ENCODE peak calls at places on chromosomes 3 and 15, in five cellular contexts. T is heart left ventricle, F is Panc1, N is fibroblast of pulmonary artery, K is thoracic aorta. E is an unnamed sample.

GRCh38 chr3:58164199-58164879 is 46.4 kb downstream of the DNASE1L3 start:
- DNase-seq in T (peak; percentile 90), F (peak; percentile 72), N (peak; percentile 40), K (no peak), E (peak; percentile 59)

GRCh38 chr3:64242435-64242834 is 17.2 kb upstream of the PRICKLE2 start:
- DNase-seq in T (no peak), F (no peak), N (peak; percentile 53), K (no peak), E (no peak)

GRCh38 chr3:32325957-32326356 is 65.7 kb upstream of the CMTM7 start:
- DNase-seq in T (no peak), F (no peak), N (no peak), K (no peak), E (no peak)

GRCh38 chr15:80985976-80986375 is 3.6 kb downstream of the MESD start:
- DNase-seq in T (no peak), F (no peak), N (no peak), K (no peak), E (no peak)

GRCh38 chr3:41323860-41324259 is 124.6 kb downstream of the CTNNB1 start:
- DNase-seq in T (no peak), F (no peak), N (no peak), K (no peak), E (no peak)

GRCh38 chr3:45992133-45992729 is 3.4 kb downstream of the FYCO1 start:
- DNase-seq in T (no peak), F (no peak), N (no peak), K (no peak), E (no peak)

GRCh38 chr3:113234688-113235260 is 23.4 kb downstream of the BOC start:
- DNase-seq in T (no peak), F (no peak), N (peak; percentile 24), K (no peak), E (no peak)

GRCh38 chr15:84598993-84599392 is 1.8 kb upstream of the ZSCAN2 start:
- DNase-seq in T (no peak), F (no peak), N (peak; percentile 77), K (no peak), E (peak; percentile 34)

GRCh38 chr3:114446605-114447004 is 152.8 kb downstream of the TIGIT start:
- DNase-seq in T (no peak), F (no peak), N (no peak), K (no peak), E (no peak)

GRCh38 chr3:113717308-113717707 is 20.9 kb upstream of the USF3 start:
- DNase-seq in T (no peak), F (no peak), N (no peak), K (no peak), E (no peak)

GRCh38 chr3:173586176-173586575 is 188.6 kb downstream of the NLGN1 start:
- DNase-seq in T (no peak), F (no peak), N (no peak), K (no peak), E (no peak)

GRCh38 chr3:173584834-173585831 is 187.6 kb downstream of the NLGN1 start:
- DNase-seq in T (no peak), F (no peak), N (peak; percentile 38), K (no peak), E (peak; percentile 34)

GRCh38 chr3:173583496-173583895 is 186.0 kb downstream of the NLGN1 start:
- DNase-seq in T (no peak), F (no peak), N (no peak), K (no peak), E (no peak)

GRCh38 chr3:173587055-173587454 is 189.5 kb downstream of the NLGN1 start:
- DNase-seq in T (no peak), F (no peak), N (no peak), K (no peak), E (no peak)

DNA sequence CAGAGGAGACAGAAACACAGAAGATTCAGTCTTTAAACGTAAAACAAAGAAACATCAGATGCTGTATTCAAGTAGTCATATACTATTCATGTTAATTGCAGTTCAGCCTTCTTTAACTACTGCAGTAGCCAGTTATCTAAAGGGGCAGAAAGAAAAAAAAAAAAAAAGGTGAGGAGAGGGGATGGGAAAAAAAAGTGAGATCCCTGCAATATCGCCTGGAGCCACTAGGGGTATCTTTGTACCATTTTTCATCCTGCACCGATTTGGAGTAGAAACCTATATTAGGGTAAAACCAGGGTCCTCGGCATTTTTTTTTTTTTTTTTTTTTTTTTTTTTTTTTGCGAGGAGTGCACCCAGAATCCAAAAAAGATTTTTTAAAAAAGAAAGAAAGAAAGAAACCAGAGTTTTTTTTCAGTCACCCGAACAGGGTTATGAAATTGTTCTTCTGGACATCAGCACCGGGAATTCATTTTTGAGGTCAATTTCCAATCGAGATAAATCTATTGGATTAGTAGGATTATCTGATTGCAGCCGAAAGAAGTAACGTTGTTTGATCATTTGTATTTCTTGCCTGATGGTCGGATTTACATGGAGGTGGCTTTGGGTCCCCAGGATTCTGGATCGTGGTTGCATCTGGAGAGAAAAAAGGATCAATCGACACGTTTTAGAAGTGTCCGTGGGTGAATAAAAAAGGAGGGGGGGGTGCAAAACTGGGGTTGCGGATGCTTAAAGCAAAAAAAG is 186.7 kb downstream of the NLGN1 start:
- DNase-seq in T (no peak), F (peak; percentile 8), N (peak; percentile 49), K (no peak), E (peak; percentile 29)
- H3K4me3 ChIP-seq in T (peak overlapping the region; percentile 55), F (peak overlapping the region; percentile 37), N (peak overlapping the region; percentile 53), K (peak overlapping the region; percentile 74), E (peak overlapping the region; percentile 63)

DNA sequence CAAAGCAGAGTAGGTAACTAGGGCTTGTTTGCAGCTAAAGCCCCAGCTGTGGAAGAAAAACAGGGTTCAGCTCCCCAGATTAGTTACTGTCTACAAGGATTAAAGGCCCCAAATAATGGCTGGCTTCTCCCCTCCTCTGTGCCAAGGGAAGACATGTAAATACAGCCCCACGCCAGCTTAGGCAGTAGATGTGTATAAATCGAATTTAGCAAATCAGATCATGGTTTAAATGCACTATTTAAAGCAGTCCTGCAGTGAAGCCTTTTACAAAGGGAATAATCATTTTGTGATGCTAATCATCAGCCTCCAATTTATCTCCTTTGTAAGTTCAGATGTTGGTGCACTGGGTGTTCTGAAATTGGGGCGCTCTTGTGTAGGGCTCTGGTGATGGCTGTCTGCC is 46.7 kb upstream of the POLG start:
- DNase-seq in T (no peak), F (no peak), N (no peak), K (no peak), E (no peak)
- TF ChIP-seq CTCF in T (no peak), F (no peak), N (no peak), K (no peak), E (no peak)

GRCh38 chr3:125062904-125063618 is 7.3 kb upstream of the HEG1 start:
- DNase-seq in T (no peak), F (peak; percentile 98), N (peak; percentile 97), K (no peak), E (peak; percentile 96)
- H3K4me3 ChIP-seq in T (no peak overlapping the region), F (no peak overlapping the region), N (no peak overlapping the region), K (no peak overlapping the region), E (no peak overlapping the region)

DNA sequence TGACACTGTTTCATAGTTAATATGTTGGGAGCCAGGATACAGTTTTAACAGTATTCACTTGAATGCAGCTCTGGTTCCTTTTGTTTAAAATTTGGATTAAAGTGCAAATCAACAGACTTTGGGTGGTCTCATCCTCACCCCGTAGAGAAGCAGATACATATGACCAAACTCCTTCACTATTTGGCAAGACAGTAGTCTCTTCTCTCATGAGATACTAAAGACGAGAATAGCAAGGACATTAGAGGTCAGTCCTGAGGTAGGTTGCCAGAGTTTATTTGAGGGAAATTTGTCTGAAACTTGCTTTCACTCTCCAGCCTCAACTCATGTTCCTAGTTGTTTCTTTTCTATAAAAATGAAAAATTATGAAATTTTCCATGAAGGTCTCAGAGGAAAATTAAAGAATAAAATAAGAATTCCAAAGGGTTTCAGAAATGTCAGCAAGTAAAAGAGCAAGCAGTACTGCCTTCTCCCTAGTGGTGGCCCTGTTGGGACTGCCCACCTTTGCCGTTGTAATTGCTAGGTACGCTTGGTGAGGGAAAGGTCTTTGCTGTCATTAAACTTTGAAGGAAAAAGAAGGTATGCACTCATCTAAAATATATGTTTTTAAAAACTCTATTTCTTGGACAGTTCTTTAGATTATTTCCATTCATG is 111.2 kb downstream of the CMSS1 start:
- DNase-seq in T (no peak), F (no peak), N (no peak), K (no peak), E (no peak)
- TF ChIP-seq CTCF in T (no peak), F (peak; percentile 20), N (peak; percentile 5), K (peak; percentile 35), E (peak; percentile 16)

GRCh38 chr15:56723787-56724186 is 9.5 kb downstream of the ZNF280D start:
- DNase-seq in T (no peak), F (no peak), N (no peak), K (no peak), E (no peak)

GRCh38 chr15:56719774-56720555 is 13.3 kb downstream of the ZNF280D start:
- DNase-seq in T (no peak), F (no peak), N (no peak), K (no peak), E (no peak)

GRCh38 chr15:56725386-56725785 is 7.9 kb downstream of the ZNF280D start:
- DNase-seq in T (no peak), F (no peak), N (no peak), K (no peak), E (no peak)
- H3K4me3 ChIP-seq in T (no peak overlapping the region), F (no peak overlapping the region), N (no peak overlapping the region), K (no peak overlapping the region), E (no peak overlapping the region)

E was measured in astrocyte of the cerebellum.